ENCODE peak calls at places on chromosomes 16 and 17, in ten cellular contexts. D, V, Q, H, G, W, C, Y, K and A are unnamed samples.

GRCh38 chr17:19346351-19347255 is 15.9 kb downstream of the B9D1 start:
- DNase-seq in W (no peak), V (peak; percentile 92), Y (peak; percentile 94), G (peak; percentile 85), K (peak; percentile 87), D (peak; percentile 44), C (no peak), Q (peak; percentile 89), H (no peak), A (no peak)

GRCh38 chr17:46121165-46121764 is 72.0 kb downstream of the KANSL1 start:
- DNase-seq in C (no peak), D (no peak), V (no peak), Q (no peak), G (no peak), Y (no peak), W (peak; percentile 63), H (no peak), K (no peak), A (peak; percentile 65)

GRCh38 chr17:63946440-63947363 is 14.6 kb upstream of the CD79B start:
- DNase-seq in D (no peak), G (peak; percentile 4), K (peak; percentile 76), W (peak; percentile 90), V (peak; percentile 26), Q (no peak), Y (peak; percentile 31), H (no peak), C (peak; percentile 78), A (peak; percentile 80)

GRCh38 chr17:80453980-80454556 is 22.3 kb downstream of the NPTX1 start:
- DNase-seq in H (no peak), C (no peak), V (no peak), W (no peak), G (no peak), K (peak; percentile 55), Q (no peak), D (no peak), Y (no peak), A (no peak)

GRCh38 chr16:68676113-68676860 is 31.2 kb downstream of the CDH3 start:
- DNase-seq in K (no peak), Q (peak; percentile 26), H (no peak), V (no peak), C (no peak), Y (no peak), D (no peak), G (no peak), W (no peak), A (peak; percentile 35)

GRCh38 chr16:15829460-15829859 is 27.4 kb downstream of the MYH11 start:
- DNase-seq in D (no peak), C (no peak), Q (peak; percentile 97), Y (peak; percentile 0), H (no peak), V (peak; percentile 26), K (peak; percentile 78), W (no peak), G (no peak), A (no peak)

GRCh38 chr17:77727216-77727615 is 231.3 kb upstream of the TNRC6C start:
- DNase-seq in V (no peak), Q (no peak), C (no peak), D (no peak), G (no peak), H (no peak), K (no peak), Y (no peak), W (no peak), A (no peak)

GRCh38 chr16:85370881-85371651 is 242.1 kb upstream of the GSE1 start:
- DNase-seq in C (peak; percentile 39), V (peak; percentile 59), Y (no peak), G (no peak), H (no peak), K (peak; percentile 74), D (peak; percentile 87), Q (peak; percentile 89), W (no peak), A (no peak)

GRCh38 chr17:39364236-39365025 is 37.0 kb downstream of the FBXL20 start:
- DNase-seq in C (no peak), H (no peak), K (no peak), Q (no peak), G (no peak), W (no peak), D (no peak), V (peak; percentile 8), Y (peak; percentile 23), A (no peak)

GRCh38 chr17:28969706-28970393 is 18.5 kb upstream of the PHF12 start:
- DNase-seq in C (no peak), H (no peak), D (no peak), V (peak; percentile 10), Q (no peak), K (no peak), Y (no peak), W (no peak), G (no peak), A (no peak)

GRCh38 chr17:13283606-13284005 is 265.8 kb upstream of the ELAC2 start:
- DNase-seq in Y (no peak), C (no peak), H (no peak), K (no peak), V (no peak), G (no peak), D (no peak), Q (no peak), W (no peak), A (no peak)

GRCh38 chr17:63694974-63695773 is 4.8 kb downstream of the LIMD2 start:
- DNase-seq in K (no peak), H (no peak), C (no peak), D (no peak), Q (no peak), Y (no peak), G (no peak), V (no peak), W (peak; percentile 53), A (peak; percentile 37)

GRCh38 chr16:50606431-50607050 is 58.3 kb downstream of the NKD1 start:
- DNase-seq in V (no peak), D (no peak), K (no peak), G (no peak), C (no peak), Y (no peak), Q (no peak), W (no peak), H (no peak), A (no peak)

GRCh38 chr16:75550211-75550662 is 5.8 kb downstream of the TMEM231 start:
- DNase-seq in K (no peak), D (peak; percentile 57), W (peak; percentile 58), C (no peak), Y (peak; percentile 44), V (no peak), H (peak; percentile 58), G (peak; percentile 63), Q (no peak), A (peak; percentile 83)

GRCh38 chr17:33272438-33272837 is 20.7 kb downstream of the ASIC2 start:
- DNase-seq in K (no peak), D (no peak), W (no peak), H (no peak), Q (no peak), C (no peak), Y (no peak), G (no peak), V (no peak), A (no peak)

DNA sequence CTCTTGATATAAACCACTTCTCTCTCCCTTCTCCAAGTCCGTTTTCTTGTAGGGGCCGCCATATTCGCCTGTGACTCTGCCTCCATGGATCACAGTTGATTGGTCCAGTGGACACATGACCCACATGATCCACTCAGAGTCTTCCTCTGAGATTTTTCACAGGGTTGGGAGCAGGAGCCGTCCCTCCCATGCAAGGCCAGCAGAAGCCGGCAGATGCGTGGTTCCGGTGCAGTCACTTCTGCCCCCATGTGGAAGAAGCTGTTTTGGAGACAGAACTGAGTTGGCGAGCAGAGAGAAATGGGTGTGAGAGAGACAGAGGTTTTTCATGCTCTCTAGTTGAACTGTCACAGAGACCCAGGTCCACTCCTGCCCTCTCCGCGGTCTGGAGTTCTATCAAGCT is 83.3 kb downstream of the C16orf95 start:
- DNase-seq in H (no peak), W (no peak), Q (no peak), K (no peak), D (no peak), Y (peak; percentile 58), V (peak; percentile 30), G (peak; percentile 57), C (no peak), A (peak; percentile 30)
- TF ChIP-seq CTCF in H (peak; percentile 63), W (no peak), Q (no peak), K (no peak), D (no peak), Y (peak; percentile 47), V (no peak), G (peak; percentile 76), C (peak; percentile 22), A (peak; percentile 16)

DNA sequence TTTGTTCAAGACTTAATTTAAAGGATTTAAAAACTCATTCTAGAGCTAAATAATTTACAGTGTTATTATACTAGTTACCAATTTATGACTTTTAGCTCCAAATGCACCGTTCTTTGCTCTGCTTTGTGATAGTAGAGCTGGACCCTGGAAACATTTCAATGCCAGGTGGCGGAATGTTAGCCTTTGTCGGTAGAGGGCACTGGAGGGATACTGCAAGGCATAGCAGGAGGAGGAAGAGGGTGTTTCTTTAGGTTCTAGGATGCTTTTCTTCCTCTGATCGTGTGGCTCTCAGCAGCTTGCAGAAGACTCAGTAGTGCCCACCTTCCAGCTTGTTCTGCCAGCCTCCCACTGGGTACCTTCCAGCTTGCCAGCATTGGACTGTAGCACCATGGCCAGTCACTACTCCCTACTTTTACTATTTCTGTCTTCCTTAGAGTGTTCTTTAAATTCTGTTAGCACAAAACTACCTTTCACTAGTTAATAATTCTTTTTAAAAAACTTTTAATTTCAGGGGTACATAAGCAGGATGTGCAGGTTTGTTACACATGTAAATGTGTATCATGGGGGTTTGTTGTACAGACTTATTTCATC is 325.3 kb downstream of the UTP18 start:
- DNase-seq in K (no peak), Y (no peak), H (peak; percentile 9), G (no peak), Q (no peak), C (peak; percentile 43), D (no peak), W (no peak), V (no peak), A (peak; percentile 13)
- TF ChIP-seq CTCF in K (peak; percentile 54), Y (no peak), H (peak; percentile 89), G (no peak), Q (no peak), C (peak; percentile 57), D (no peak), W (no peak), V (no peak), A (peak; percentile 47)

GRCh38 chr16:11323551-11324336 is 21.5 kb upstream of the RMI2 start:
- DNase-seq in D (no peak), C (no peak), Y (no peak), W (no peak), V (no peak), Q (no peak), H (no peak), K (no peak), G (no peak), A (no peak)
- TF ChIP-seq CTCF in D (no peak), C (no peak), Y (no peak), W (no peak), V (no peak), Q (no peak), H (no peak), K (no peak), G (no peak), A (no peak)

GRCh38 chr17:40445769-40446468 is 2.7 kb downstream of the IGFBP4 start:
- DNase-seq in Y (peak; percentile 55), K (no peak), Q (no peak), D (no peak), C (no peak), W (no peak), V (no peak), H (no peak), G (no peak), A (no peak)
- TF ChIP-seq CTCF in Y (peak; percentile 19), K (no peak), Q (peak; percentile 38), D (no peak), C (no peak), W (no peak), V (peak; percentile 28), H (no peak), G (peak; percentile 43), A (no peak)

GRCh38 chr16:4507588-4508345 is 30.8 kb downstream of the CDIP1 start:
- DNase-seq in V (no peak), W (no peak), H (no peak), G (no peak), K (no peak), Y (no peak), Q (no peak), D (no peak), C (no peak), A (no peak)
- TF ChIP-seq CTCF in V (no peak), W (no peak), H (no peak), G (no peak), K (no peak), Y (no peak), Q (no peak), D (no peak), C (no peak), A (no peak)